ENCODE peak calls at places on chromosomes 2 and 18, in four cellular contexts. One of them, this sample, is unnamed.
A peak's percentile ranks its signal among the peaks of the same experiment; 100 is the strongest.

GRCh38 chr18:13288509-13289138 is 70.1 kb downstream of the LDLRAD4 start:
- DNase-seq in cardiac muscle cell: no peak
- DNase-seq in cerebellar cortex: no peak
- DNase-seq in hippocampal formation: no peak
- DNase-seq in this sample: no peak

GRCh38 chr2:172864182-172864581 is 128.5 kb downstream of the RAPGEF4 start:
- DNase-seq in cerebellar cortex: no peak
- DNase-seq in cardiac muscle cell: peak; percentile 60
- DNase-seq in hippocampal formation: peak; percentile 16
- DNase-seq in this sample: peak; percentile 52

GRCh38 chr2:174568425-174568824 is 29.2 kb downstream of the WIPF1 start:
- DNase-seq in cardiac muscle cell: no peak
- DNase-seq in cerebellar cortex: no peak
- DNase-seq in hippocampal formation: no peak
- DNase-seq in this sample: no peak

GRCh38 chr2:7044253-7045250 is 127.3 kb downstream of the RNF144A start:
- DNase-seq in cerebellar cortex: peak; percentile 82
- DNase-seq in cardiac muscle cell: peak; percentile 76
- DNase-seq in hippocampal formation: peak; percentile 66
- DNase-seq in this sample: peak; percentile 69

GRCh38 chr2:240900141-240900860 is 4.3 kb upstream of the MAB21L4 start:
- DNase-seq in cerebellar cortex: no peak
- DNase-seq in hippocampal formation: no peak
- DNase-seq in cardiac muscle cell: no peak
- DNase-seq in this sample: no peak

GRCh38 chr2:63738019-63738418 is 103.7 kb upstream of the UGP2 start:
- DNase-seq in cerebellar cortex: no peak
- DNase-seq in cardiac muscle cell: no peak
- DNase-seq in hippocampal formation: no peak
- DNase-seq in this sample: no peak

GRCh38 chr18:49368876-49369440 is 91.5 kb downstream of the DYM start:
- DNase-seq in hippocampal formation: peak; percentile 8
- DNase-seq in cerebellar cortex: peak; percentile 84
- DNase-seq in cardiac muscle cell: no peak
- DNase-seq in this sample: no peak

GRCh38 chr2:42101641-42102605 is 54.1 kb downstream of the PKDCC start:
- DNase-seq in hippocampal formation: no peak
- DNase-seq in cardiac muscle cell: peak; percentile 87
- DNase-seq in cerebellar cortex: no peak
- DNase-seq in this sample: no peak

GRCh38 chr18:9147440-9148238 is 11.1 kb downstream of the ANKRD12 start:
- DNase-seq in hippocampal formation: peak; percentile 10
- DNase-seq in cardiac muscle cell: peak; percentile 83
- DNase-seq in cerebellar cortex: peak; percentile 73
- DNase-seq in this sample: peak; percentile 81

GRCh38 chr18:32772580-32773186 is at the start of gene KLHL14:
- DNase-seq in hippocampal formation: no peak
- DNase-seq in cardiac muscle cell: no peak
- DNase-seq in cerebellar cortex: no peak
- DNase-seq in this sample: no peak

GRCh38 chr2:239853706-239854327 is 171.3 kb downstream of the NDUFA10 start:
- DNase-seq in hippocampal formation: no peak
- DNase-seq in cerebellar cortex: no peak
- DNase-seq in cardiac muscle cell: no peak
- DNase-seq in this sample: no peak

GRCh38 chr18:2256577-2256976 is 314.7 kb downstream of the METTL4 start:
- DNase-seq in cerebellar cortex: no peak
- DNase-seq in hippocampal formation: no peak
- DNase-seq in cardiac muscle cell: peak; percentile 11
- DNase-seq in this sample: no peak

GRCh38 chr2:187782301-187782700 is 228.1 kb upstream of the TFPI start:
- DNase-seq in hippocampal formation: no peak
- DNase-seq in cerebellar cortex: no peak
- DNase-seq in cardiac muscle cell: no peak
- DNase-seq in this sample: no peak